ENCODE peak calls at places on chromosomes 11 and 22, in nine cellular contexts. Q, F, B, T, X, N, Y, J and Z are unnamed samples.

GRCh38 chr11:111422494-111423249 is 43.6 kb upstream of the POU2AF1 start:
- DNase-seq in Q (peak; percentile 33), F (peak; percentile 62), B (no peak), T (peak; percentile 46), X (peak; percentile 54), N (peak; percentile 78), Y (peak; percentile 85), J (peak; percentile 45), Z (no peak)

GRCh38 chr11:128715691-128716153 is 21.9 kb downstream of the FLI1 start:
- DNase-seq in Q (peak; percentile 73), F (peak; percentile 68), B (no peak), T (no peak), X (peak; percentile 90), N (no peak), Y (peak; percentile 14), J (no peak), Z (peak; percentile 99)

GRCh38 chr11:380996-381395 is 11.7 kb downstream of the B4GALNT4 start:
- DNase-seq in Q (no peak), F (no peak), B (no peak), T (no peak), X (no peak), N (no peak), Y (no peak), J (peak; percentile 7), Z (no peak)

GRCh38 chr11:13260196-13260962 is 17.2 kb upstream of the BMAL1 start:
- DNase-seq in Q (peak; percentile 9), F (peak; percentile 56), B (no peak), T (no peak), X (no peak), N (no peak), Y (no peak), J (no peak), Z (no peak)

GRCh38 chr11:26350002-26350401 is 18.1 kb downstream of the ANO3 start:
- DNase-seq in Q (no peak), F (no peak), B (no peak), T (no peak), X (no peak), N (no peak), Y (no peak), J (no peak), Z (no peak)

GRCh38 chr11:34405079-34405858 is 33.5 kb upstream of the CAT start:
- DNase-seq in Q (no peak), F (peak; percentile 91), B (no peak), T (peak; percentile 15), X (peak; percentile 23), N (no peak), Y (no peak), J (no peak), Z (no peak)

GRCh38 chr11:44916797-44917196 is 33.9 kb downstream of the TP53I11 start:
- DNase-seq in Q (no peak), F (no peak), B (no peak), T (no peak), X (no peak), N (no peak), Y (no peak), J (no peak), Z (no peak)

GRCh38 chr11:1410366-1411291 is 20.9 kb downstream of the BRSK2 start:
- DNase-seq in Q (no peak), F (no peak), B (no peak), T (no peak), X (no peak), N (no peak), Y (peak; percentile 73), J (no peak), Z (no peak)

GRCh38 chr11:134537941-134538340 is 125.9 kb upstream of the B3GAT1 start:
- DNase-seq in Q (no peak), F (no peak), B (no peak), T (no peak), X (no peak), N (peak; percentile 6), Y (no peak), J (no peak), Z (no peak)

GRCh38 chr22:36510966-36511881 is 4.4 kb upstream of the FOXRED2 start:
- DNase-seq in Q (peak; percentile 72), F (peak; percentile 68), B (no peak), T (peak; percentile 48), X (peak; percentile 69), N (peak; percentile 60), Y (peak; percentile 74), J (no peak), Z (peak; percentile 52)

GRCh38 chr22:28358244-28358777 is 321.3 kb downstream of the TTC28 start:
- DNase-seq in Q (no peak), F (no peak), B (no peak), T (no peak), X (no peak), N (no peak), Y (no peak), J (no peak), Z (no peak)

GRCh38 chr11:44613081-44613628 is 47.7 kb downstream of the CD82 start:
- DNase-seq in Q (no peak), F (no peak), B (no peak), T (no peak), X (no peak), N (no peak), Y (no peak), J (no peak), Z (no peak)

GRCh38 chr22:19480789-19481188 is 1.1 kb downstream of the CDC45 start:
- DNase-seq in Q (no peak), F (no peak), B (no peak), T (no peak), X (no peak), N (no peak), Y (no peak), J (no peak), Z (no peak)

GRCh38 chr11:74321487-74322188 is 10.2 kb upstream of the P4HA3 start:
- DNase-seq in Q (no peak), F (peak; percentile 81), B (no peak), T (peak; percentile 30), X (peak; percentile 64), N (peak; percentile 37), Y (peak; percentile 41), J (no peak), Z (peak; percentile 99)

GRCh38 chr22:43635101-43635500 is 177.0 kb downstream of the EFCAB6 start:
- DNase-seq in Q (no peak), F (no peak), B (no peak), T (no peak), X (no peak), N (no peak), Y (no peak), J (no peak), Z (no peak)

GRCh38 chr22:37282385-37282677 is at the start of gene CYTH4:
- DNase-seq in Q (no peak), F (no peak), B (no peak), T (peak; percentile 83), X (no peak), N (peak; percentile 26), Y (no peak), J (peak; percentile 61), Z (peak; percentile 28)

GRCh38 chr22:25644122-25644521 is 79.6 kb downstream of the GRK3 start:
- DNase-seq in Q (no peak), F (no peak), B (no peak), T (no peak), X (peak; percentile 29), N (no peak), Y (no peak), J (peak; percentile 34), Z (no peak)

GRCh38 chr11:69080361-69080973 is 31.7 kb downstream of the TPCN2 start:
- DNase-seq in Q (peak; percentile 30), F (peak; percentile 80), B (no peak), T (peak; percentile 88), X (peak; percentile 16), N (no peak), Y (no peak), J (no peak), Z (no peak)

GRCh38 chr22:49355206-49355920 is 472.3 kb downstream of the BRD1 start:
- DNase-seq in Q (no peak), F (no peak), B (no peak), T (no peak), X (no peak), N (no peak), Y (no peak), J (no peak), Z (no peak)
- H3K9me3 ChIP-seq in Q (no peaks in the 10 kb centered on the region), F (no peaks in the 10 kb centered on the region), B (no peaks in the 10 kb centered on the region), T (no peaks in the 10 kb centered on the region), X (no peaks in the 10 kb centered on the region), N (no peaks in the 10 kb centered on the region), Y (no peaks in the 10 kb centered on the region), J (no peaks in the 10 kb centered on the region), Z (peaks cover 4% of the 10 kb centered on the region)

GRCh38 chr11:8025816-8026215 is 38.7 kb downstream of the EIF3F start:
- DNase-seq in Q (peak; percentile 43), F (peak; percentile 77), B (no peak), T (no peak), X (peak; percentile 83), N (no peak), Y (no peak), J (no peak), Z (no peak)
- H3K27ac ChIP-seq in Q (no peak overlapping the region), F (no peak overlapping the region), B (no peak overlapping the region), T (no peak overlapping the region), X (no peak overlapping the region), N (no peak overlapping the region), Y (no peak overlapping the region), J (no peak overlapping the region), Z (no peak overlapping the region)

GRCh38 chr22:49649166-49649565 is 178.5 kb downstream of the BRD1 start:
- DNase-seq in Q (no peak), F (no peak), B (no peak), T (no peak), X (no peak), N (no peak), Y (no peak), J (no peak), Z (no peak)
- H3K9me3 ChIP-seq in Q (no peaks in the 10 kb centered on the region), F (no peaks in the 10 kb centered on the region), B (no peaks in the 10 kb centered on the region), T (no peaks in the 10 kb centered on the region), X (no peaks in the 10 kb centered on the region), N (no peaks in the 10 kb centered on the region), Y (no peaks in the 10 kb centered on the region), J (peaks cover 21% of the 10 kb centered on the region), Z (no peaks in the 10 kb centered on the region)

GRCh38 chr22:44862981-44863860 is 110.8 kb downstream of the ARHGAP8 start:
- DNase-seq in Q (no peak), F (no peak), B (no peak), T (no peak), X (no peak), N (peak; percentile 61), Y (peak; percentile 34), J (no peak), Z (no peak)

GRCh38 chr22:44861245-44861644 is 108.9 kb downstream of the ARHGAP8 start:
- DNase-seq in Q (no peak), F (no peak), B (no peak), T (no peak), X (no peak), N (no peak), Y (no peak), J (no peak), Z (no peak)

GRCh38 chr22:44862281-44862680 is 109.9 kb downstream of the ARHGAP8 start:
- DNase-seq in Q (no peak), F (no peak), B (no peak), T (no peak), X (no peak), N (no peak), Y (no peak), J (no peak), Z (no peak)

GRCh38 chr22:44859641-44860040 is 107.3 kb downstream of the ARHGAP8 start:
- DNase-seq in Q (no peak), F (no peak), B (no peak), T (no peak), X (no peak), N (no peak), Y (no peak), J (no peak), Z (no peak)

DNA sequence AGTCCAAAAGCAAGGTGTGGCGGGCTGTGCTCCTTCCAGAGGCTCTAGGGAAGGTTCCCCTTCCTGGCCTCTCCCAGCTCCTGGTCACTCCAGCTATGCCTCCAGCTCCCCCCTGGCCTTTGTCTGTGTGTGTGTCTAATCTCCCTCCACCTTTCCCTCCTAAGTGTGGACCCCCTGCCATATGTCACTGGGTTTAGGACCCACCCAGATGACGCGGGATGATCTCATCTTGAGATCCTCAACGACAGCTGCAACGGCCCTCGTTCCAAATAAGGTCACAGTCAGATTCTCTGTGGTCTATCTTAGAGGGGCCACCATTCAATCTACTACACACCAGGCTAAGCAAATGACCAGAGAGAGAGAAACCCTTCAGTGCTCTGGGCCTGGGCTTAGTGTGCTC is 107.9 kb downstream of the ARHGAP8 start:
- DNase-seq in Q (no peak), F (no peak), B (no peak), T (no peak), X (no peak), N (no peak), Y (no peak), J (no peak), Z (no peak)
- H3K27ac ChIP-seq in Q (no peak overlapping the region), F (no peak overlapping the region), B (no peak overlapping the region), T (no peak overlapping the region), X (no peak overlapping the region), N (no peak overlapping the region), Y (no peak overlapping the region), J (no peak overlapping the region), Z (no peak overlapping the region)